ENCODE peak calls at places on chromosomes 3 and 15, in eight cellular contexts. I, Z, T, B, S, Y, W and P are unnamed samples.
A peak's percentile ranks its signal among the peaks of the same experiment; 100 is the strongest.

GRCh38 chr3:140031170-140031569 is 96.2 kb downstream of the CLSTN2 start:
- DNase-seq in Y (no peak), I (no peak), T (no peak), Z (no peak), W (no peak), B (no peak), S (no peak), P (no peak)

GRCh38 chr15:72902245-72902928 is 118.8 kb upstream of the ADPGK start:
- DNase-seq in I (no peak), Z (no peak), W (peak; percentile 85), B (peak; percentile 62), Y (no peak), T (peak; percentile 67), S (no peak), P (no peak)

GRCh38 chr3:122186372-122186771 is 2.9 kb downstream of the CASR start:
- DNase-seq in T (no peak), S (no peak), B (no peak), Y (no peak), Z (no peak), I (no peak), W (no peak), P (no peak)

GRCh38 chr3:177610262-177610661 is 413.0 kb upstream of the TBL1XR1 start:
- DNase-seq in Z (no peak), T (no peak), B (no peak), W (no peak), Y (no peak), S (no peak), I (no peak), P (no peak)

GRCh38 chr3:144104146-144104545 is 132.5 kb downstream of the DIPK2A start:
- DNase-seq in Z (no peak), S (no peak), W (no peak), I (no peak), B (no peak), T (no peak), Y (no peak), P (peak; percentile 67)

GRCh38 chr3:56790016-56790950 is 11.5 kb downstream of the ARHGEF3 start:
- DNase-seq in I (no peak), W (no peak), Z (no peak), B (no peak), Y (no peak), T (no peak), S (no peak), P (no peak)

GRCh38 chr3:164458986-164459385 is 619.3 kb downstream of the SI start:
- DNase-seq in Y (no peak), I (no peak), S (no peak), B (peak; percentile 78), W (no peak), Z (no peak), T (no peak), P (no peak)

GRCh38 chr3:126125781-126126251 is 41.9 kb upstream of the SLC41A3 start:
- DNase-seq in W (no peak), Y (no peak), B (no peak), Z (no peak), T (peak; percentile 1), I (peak; percentile 42), S (no peak), P (no peak)

GRCh38 chr15:66800584-66801235 is 98.7 kb downstream of the SMAD6 start:
- DNase-seq in S (no peak), Y (no peak), I (peak; percentile 62), T (no peak), W (no peak), B (no peak), Z (no peak), P (no peak)

GRCh38 chr3:46675843-46676567 is 17.5 kb downstream of the ALS2CL start:
- DNase-seq in T (peak; percentile 12), W (peak; percentile 30), Z (no peak), S (no peak), Y (no peak), B (no peak), I (peak; percentile 54), P (no peak)

GRCh38 chr3:12903000-12903800 is 61.8 kb upstream of the RPL32 start:
- DNase-seq in T (no peak), B (no peak), W (no peak), Z (no peak), S (no peak), I (no peak), Y (no peak), P (no peak)

DNA sequence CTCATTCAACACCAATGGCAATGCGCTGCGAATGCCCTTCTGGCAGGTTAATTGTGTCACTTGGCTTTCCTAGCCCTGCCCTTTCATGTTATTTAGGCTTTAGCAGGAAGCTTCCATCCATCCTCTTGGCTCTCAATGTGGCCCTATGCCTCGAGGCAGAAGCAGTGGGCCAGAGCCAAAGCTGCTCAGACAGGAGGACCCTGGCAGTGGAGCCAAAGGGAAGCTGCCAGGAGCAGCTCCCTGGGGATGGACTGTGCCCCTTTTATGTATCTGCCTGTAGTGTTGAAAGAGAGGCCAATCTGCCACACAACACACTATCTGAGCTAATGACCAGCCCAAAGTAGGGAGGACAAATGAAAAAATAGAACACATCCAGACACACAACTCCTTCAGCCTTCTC is 376.4 kb downstream of the CTNNB1 start:
- DNase-seq in T (peak; percentile 47), W (no peak), Z (no peak), B (no peak), S (no peak), I (no peak), Y (no peak), P (no peak)
- H3K4me3 ChIP-seq in T (no peak overlapping the region), W (no peak overlapping the region), Z (no peak overlapping the region), B (no peak overlapping the region), S (no peak overlapping the region), I (no peak overlapping the region), Y (no peak overlapping the region), P (no peak overlapping the region)

DNA sequence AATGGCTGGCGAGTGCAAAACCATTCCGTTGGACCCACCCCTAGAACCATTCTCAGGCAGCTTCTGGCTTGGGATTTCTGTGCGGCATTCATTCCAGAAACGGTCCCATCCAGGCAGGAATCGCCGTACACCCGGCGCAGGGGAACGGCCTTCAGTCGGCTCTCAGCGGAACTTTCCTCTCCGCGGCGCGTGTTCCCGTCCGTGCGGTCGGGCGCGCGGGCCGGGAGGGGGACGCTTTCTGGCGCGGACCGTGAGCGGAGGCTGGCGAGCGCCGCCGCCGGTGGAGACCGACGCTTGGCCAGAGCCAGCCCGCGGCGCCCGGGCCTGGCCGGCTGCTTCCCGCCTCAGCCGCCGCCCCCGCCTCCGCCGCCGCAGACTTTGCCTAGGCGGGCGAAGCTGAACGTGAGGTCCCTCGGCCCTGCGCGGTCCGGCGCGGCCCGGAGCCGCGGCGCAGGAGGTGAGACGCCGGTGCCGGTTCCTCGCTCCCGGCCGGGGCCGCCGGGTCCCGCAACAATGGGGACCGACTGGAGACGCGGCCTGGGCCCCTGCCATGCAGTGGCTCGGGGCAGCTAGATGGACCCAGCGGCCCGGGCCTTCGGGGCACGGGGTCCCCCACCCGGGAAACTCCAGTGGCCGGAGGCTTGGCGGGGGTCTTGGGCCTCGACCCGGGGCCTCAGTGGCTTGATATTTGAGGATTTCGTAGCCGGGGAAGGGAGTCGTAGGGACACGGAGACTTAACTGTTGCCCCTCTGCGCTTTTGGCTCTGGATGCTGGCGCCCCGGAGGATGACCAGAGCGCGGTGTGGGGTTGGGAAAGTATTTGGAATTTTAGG is at the start of gene RAD54L2:
- DNase-seq in Z (peak; percentile 33), S (peak; percentile 91), I (peak; percentile 83), Y (peak; percentile 25), W (peak; percentile 85), T (peak; percentile 86), B (no peak), P (peak; percentile 39)
- TF ChIP-seq CTCF in Z (no peak), S (peak; percentile 28), I (peak; percentile 31), Y (peak; percentile 26), W (no peak), T (peak; percentile 55), B (no peak), P (no peak)

GRCh38 chr15:73965094-73965729 is 26.9 kb downstream of the STOML1 start:
- DNase-seq in S (peak; percentile 64), W (no peak), I (no peak), B (no peak), Y (no peak), Z (no peak), T (no peak), P (no peak)
- H3K4me3 ChIP-seq in S (peak overlapping the region; percentile 31), W (peak overlapping the region; percentile 7), I (no peak overlapping the region), B (no peak overlapping the region), Y (no peak overlapping the region), Z (no peak overlapping the region), T (no peak overlapping the region), P (no peak overlapping the region)

GRCh38 chr3:50552058-50552435 is 15.5 kb downstream of the C3orf18 start:
- DNase-seq in W (no peak), Y (no peak), S (no peak), I (no peak), T (no peak), B (no peak), Z (no peak), P (no peak)
- TF ChIP-seq CTCF in W (no peak), Y (no peak), S (no peak), I (no peak), T (no peak), B (no peak), Z (no peak), P (no peak)

GRCh38 chr15:85581495-85581894 is 201.1 kb downstream of the AKAP13 start:
- DNase-seq in Z (no peak), Y (no peak), S (peak; percentile 38), I (peak; percentile 83), B (no peak), T (peak; percentile 71), W (no peak), P (no peak)

GRCh38 chr15:85584791-85585360 is 204.5 kb downstream of the AKAP13 start:
- DNase-seq in B (no peak), Z (no peak), W (no peak), S (peak; percentile 69), Y (no peak), I (no peak), T (no peak), P (no peak)

GRCh38 chr15:85582719-85583089 is 202.3 kb downstream of the AKAP13 start:
- DNase-seq in W (peak; percentile 58), S (peak; percentile 73), Y (no peak), Z (no peak), B (no peak), T (peak; percentile 55), I (peak; percentile 77), P (no peak)

GRCh38 chr15:85582076-85582718 is 201.8 kb downstream of the AKAP13 start:
- DNase-seq in Y (no peak), B (no peak), W (peak; percentile 53), S (peak; percentile 55), Z (no peak), I (no peak), T (no peak), P (no peak)

GRCh38 chr15:85583404-85584390 is 203.3 kb downstream of the AKAP13 start:
- DNase-seq in S (peak; percentile 93), Y (no peak), I (peak; percentile 74), B (no peak), T (peak; percentile 38), W (peak; percentile 81), Z (no peak), P (no peak)
- H3K4me3 ChIP-seq in S (peak overlapping the region; percentile 42), Y (peak overlapping the region; percentile 39), I (peak overlapping the region; percentile 45), B (no peak overlapping the region), T (peak overlapping the region; percentile 66), W (no peak overlapping the region), Z (no peak overlapping the region), P (no peak overlapping the region)

GRCh38 chr3:8421267-8421666 is 80.4 kb upstream of the LMCD1 start:
- DNase-seq in T (no peak), Y (no peak), S (no peak), B (no peak), I (no peak), Z (no peak), W (no peak), P (no peak)
- TF ChIP-seq CTCF in T (no peak), Y (no peak), S (no peak), B (peak; percentile 24), I (no peak), Z (peak; percentile 15), W (no peak), P (no peak)